ENCODE peak calls at places on chromosome 12, in six cellular contexts. One of them, this sample, is unnamed.

GRCh38 chr12:130787445-130788410 is 51.3 kb downstream of the STX2 start:
- DNase-seq in tibial artery: no peak
- DNase-seq in NCI-H1930: no peak
- DNase-seq in GM23338: peak; percentile 79
- DNase-seq in astrocyte of the cerebellum: no peak
- DNase-seq in T follicular helper cell: no peak
- DNase-seq in this sample: no peak

GRCh38 chr12:26803552-26803951 is 29.4 kb downstream of the ITPR2 start:
- DNase-seq in GM23338: no peak
- DNase-seq in astrocyte of the cerebellum: peak; percentile 66
- DNase-seq in tibial artery: no peak
- DNase-seq in NCI-H1930: no peak
- DNase-seq in T follicular helper cell: no peak
- DNase-seq in this sample: no peak

GRCh38 chr12:110135012-110135411 is 10.9 kb downstream of the IFT81 start:
- DNase-seq in tibial artery: no peak
- DNase-seq in astrocyte of the cerebellum: no peak
- DNase-seq in GM23338: no peak
- DNase-seq in T follicular helper cell: no peak
- DNase-seq in NCI-H1930: no peak
- DNase-seq in this sample: no peak

GRCh38 chr12:27277846-27278260 is 33.8 kb downstream of the STK38L start:
- DNase-seq in GM23338: peak; percentile 59
- DNase-seq in T follicular helper cell: no peak
- DNase-seq in NCI-H1930: no peak
- DNase-seq in tibial artery: no peak
- DNase-seq in astrocyte of the cerebellum: peak; percentile 57
- DNase-seq in this sample: no peak

GRCh38 chr12:12788675-12789368 is 3.4 kb downstream of the APOLD1 start:
- DNase-seq in T follicular helper cell: peak; percentile 35
- DNase-seq in tibial artery: peak; percentile 75
- DNase-seq in astrocyte of the cerebellum: peak; percentile 59
- DNase-seq in NCI-H1930: peak; percentile 76
- DNase-seq in GM23338: peak; percentile 90
- DNase-seq in this sample: peak; percentile 18

GRCh38 chr12:122174155-122174845 is at the start of gene IL31:
- DNase-seq in tibial artery: no peak
- DNase-seq in NCI-H1930: no peak
- DNase-seq in T follicular helper cell: no peak
- DNase-seq in GM23338: no peak
- DNase-seq in astrocyte of the cerebellum: no peak
- DNase-seq in this sample: no peak

GRCh38 chr12:54017027-54017788 is 8.4 kb downstream of the HOXC8 start:
- DNase-seq in astrocyte of the cerebellum: no peak
- DNase-seq in NCI-H1930: no peak
- DNase-seq in GM23338: peak; percentile 71
- DNase-seq in T follicular helper cell: no peak
- DNase-seq in tibial artery: peak; percentile 80
- DNase-seq in this sample: no peak

GRCh38 chr12:3995276-3995675 is 122.1 kb upstream of the PARP11 start:
- DNase-seq in NCI-H1930: no peak
- DNase-seq in astrocyte of the cerebellum: no peak
- DNase-seq in GM23338: no peak
- DNase-seq in T follicular helper cell: no peak
- DNase-seq in tibial artery: no peak
- DNase-seq in this sample: no peak

GRCh38 chr12:101172316-101172715 is 37.7 kb downstream of the SLC5A8 start:
- DNase-seq in GM23338: peak; percentile 86
- DNase-seq in tibial artery: no peak
- DNase-seq in NCI-H1930: no peak
- DNase-seq in astrocyte of the cerebellum: no peak
- DNase-seq in T follicular helper cell: no peak
- DNase-seq in this sample: no peak

GRCh38 chr12:67088401-67089118 is 180.6 kb upstream of the CAND1 start:
- DNase-seq in T follicular helper cell: no peak
- DNase-seq in astrocyte of the cerebellum: no peak
- DNase-seq in tibial artery: no peak
- DNase-seq in GM23338: peak; percentile 8
- DNase-seq in NCI-H1930: no peak
- DNase-seq in this sample: no peak

GRCh38 chr12:97960741-97961608 is 498.4 kb downstream of the RMST start:
- DNase-seq in GM23338: peak; percentile 81
- DNase-seq in NCI-H1930: no peak
- DNase-seq in T follicular helper cell: no peak
- DNase-seq in astrocyte of the cerebellum: no peak
- DNase-seq in tibial artery: no peak
- DNase-seq in this sample: no peak

GRCh38 chr12:85558684-85559083 is 277.5 kb downstream of the RASSF9 start:
- DNase-seq in GM23338: no peak
- DNase-seq in T follicular helper cell: no peak
- DNase-seq in NCI-H1930: no peak
- DNase-seq in astrocyte of the cerebellum: no peak
- DNase-seq in tibial artery: no peak
- DNase-seq in this sample: no peak

GRCh38 chr12:13038491-13039161 is 5.6 kb upstream of the FAM234B start:
- DNase-seq in GM23338: no peak
- DNase-seq in tibial artery: no peak
- DNase-seq in NCI-H1930: no peak
- DNase-seq in astrocyte of the cerebellum: peak; percentile 55
- DNase-seq in T follicular helper cell: no peak
- DNase-seq in this sample: no peak

GRCh38 chr12:53887881-53888280 is 50.8 kb upstream of the HOXC13 start:
- DNase-seq in T follicular helper cell: no peak
- DNase-seq in tibial artery: no peak
- DNase-seq in GM23338: no peak
- DNase-seq in NCI-H1930: no peak
- DNase-seq in astrocyte of the cerebellum: no peak
- DNase-seq in this sample: no peak

GRCh38 chr12:42735869-42736361 is 146.4 kb upstream of the PRICKLE1 start:
- DNase-seq in GM23338: no peak
- DNase-seq in T follicular helper cell: no peak
- DNase-seq in astrocyte of the cerebellum: no peak
- DNase-seq in tibial artery: no peak
- DNase-seq in NCI-H1930: no peak
- DNase-seq in this sample: no peak

GRCh38 chr12:108210001-108210400 is 80.9 kb downstream of the WSCD2 start:
- DNase-seq in GM23338: no peak
- DNase-seq in astrocyte of the cerebellum: no peak
- DNase-seq in tibial artery: no peak
- DNase-seq in NCI-H1930: no peak
- DNase-seq in T follicular helper cell: no peak
- DNase-seq in this sample: no peak

GRCh38 chr12:98799411-98799810 is 154.3 kb downstream of the APAF1 start:
- DNase-seq in GM23338: peak; percentile 56
- DNase-seq in NCI-H1930: no peak
- DNase-seq in tibial artery: no peak
- DNase-seq in astrocyte of the cerebellum: no peak
- DNase-seq in T follicular helper cell: no peak
- DNase-seq in this sample: no peak

GRCh38 chr12:121611306-121611705 is 15.0 kb upstream of the ORAI1 start:
- DNase-seq in astrocyte of the cerebellum: no peak
- DNase-seq in T follicular helper cell: no peak
- DNase-seq in NCI-H1930: no peak
- DNase-seq in GM23338: peak; percentile 60
- DNase-seq in tibial artery: no peak
- DNase-seq in this sample: no peak

GRCh38 chr12:79238246-79238645 is 373.7 kb downstream of the SYT1 start:
- DNase-seq in T follicular helper cell: no peak
- DNase-seq in astrocyte of the cerebellum: no peak
- DNase-seq in GM23338: no peak
- DNase-seq in NCI-H1930: no peak
- DNase-seq in tibial artery: no peak
- DNase-seq in this sample: no peak

GRCh38 chr12:1279050-1279449 is 288.0 kb downstream of the ERC1 start:
- DNase-seq in NCI-H1930: no peak
- DNase-seq in T follicular helper cell: no peak
- DNase-seq in GM23338: no peak
- DNase-seq in tibial artery: no peak
- DNase-seq in astrocyte of the cerebellum: no peak
- DNase-seq in this sample: no peak

GRCh38 chr12:15629108-15629507 is 160.1 kb downstream of the EPS8 start:
- DNase-seq in NCI-H1930: no peak
- DNase-seq in T follicular helper cell: no peak
- DNase-seq in GM23338: peak; percentile 38
- DNase-seq in astrocyte of the cerebellum: peak; percentile 93
- DNase-seq in tibial artery: peak; percentile 91
- DNase-seq in this sample: no peak

GRCh38 chr12:121107681-121108080 is 25.0 kb upstream of the P2RX7 start:
- DNase-seq in T follicular helper cell: no peak
- DNase-seq in NCI-H1930: no peak
- DNase-seq in astrocyte of the cerebellum: no peak
- DNase-seq in tibial artery: no peak
- DNase-seq in GM23338: no peak
- DNase-seq in this sample: no peak

GRCh38 chr12:22285871-22286270 is 48.6 kb downstream of the ST8SIA1 start:
- DNase-seq in tibial artery: no peak
- DNase-seq in astrocyte of the cerebellum: no peak
- DNase-seq in NCI-H1930: no peak
- DNase-seq in T follicular helper cell: no peak
- DNase-seq in GM23338: no peak
- DNase-seq in this sample: no peak

GRCh38 chr12:1846421-1847405 is 26.3 kb downstream of the LRTM2 start:
- DNase-seq in NCI-H1930: no peak
- DNase-seq in astrocyte of the cerebellum: no peak
- DNase-seq in tibial artery: peak; percentile 61
- DNase-seq in GM23338: no peak
- DNase-seq in T follicular helper cell: no peak
- DNase-seq in this sample: no peak

GRCh38 chr12:9760699-9761406 is at the start of gene CD69:
- DNase-seq in NCI-H1930: no peak
- DNase-seq in T follicular helper cell: peak; percentile 74
- DNase-seq in tibial artery: no peak
- DNase-seq in GM23338: no peak
- DNase-seq in astrocyte of the cerebellum: no peak
- DNase-seq in this sample: peak; percentile 73

GRCh38 chr12:115135800-115136211 is 451.8 kb upstream of the TBX3 start:
- DNase-seq in tibial artery: peak; percentile 70
- DNase-seq in NCI-H1930: no peak
- DNase-seq in T follicular helper cell: no peak
- DNase-seq in GM23338: no peak
- DNase-seq in astrocyte of the cerebellum: no peak
- DNase-seq in this sample: no peak

GRCh38 chr12:55036326-55036725 is 16.6 kb downstream of the NEUROD4 start:
- DNase-seq in GM23338: no peak
- DNase-seq in T follicular helper cell: no peak
- DNase-seq in astrocyte of the cerebellum: no peak
- DNase-seq in tibial artery: no peak
- DNase-seq in NCI-H1930: no peak
- DNase-seq in this sample: no peak

GRCh38 chr12:62732861-62733427 is 202.0 kb downstream of the PPM1H start:
- DNase-seq in T follicular helper cell: no peak
- DNase-seq in NCI-H1930: no peak
- DNase-seq in astrocyte of the cerebellum: no peak
- DNase-seq in tibial artery: no peak
- DNase-seq in GM23338: no peak
- DNase-seq in this sample: no peak

GRCh38 chr12:77064891-77065360 is 443 bp downstream of the E2F7 start:
- DNase-seq in NCI-H1930: no peak
- DNase-seq in GM23338: peak; percentile 60
- DNase-seq in tibial artery: peak; percentile 64
- DNase-seq in astrocyte of the cerebellum: no peak
- DNase-seq in T follicular helper cell: no peak
- DNase-seq in this sample: no peak

GRCh38 chr12:111606651-111607232 is 7.6 kb upstream of the ATXN2 start:
- DNase-seq in tibial artery: no peak
- DNase-seq in NCI-H1930: no peak
- DNase-seq in astrocyte of the cerebellum: no peak
- DNase-seq in GM23338: no peak
- DNase-seq in T follicular helper cell: no peak
- DNase-seq in this sample: no peak

This sample was measured in T-helper 22 cell.